ENCODE peak calls at places on chromosomes 3 and 15, in four cellular contexts. One of them, this sample, is unnamed.

GRCh38 chr3:177300039-177300833 is 103.0 kb upstream of the TBL1XR1 start:
- DNase-seq in left lung: peak
- DNase-seq in GM03348: peak
- DNase-seq in HepG2: peak
- DNase-seq in this sample: peak

GRCh38 chr15:84822774-84823579 is 5.8 kb downstream of the ALPK3 start:
- DNase-seq in left lung: no peak
- DNase-seq in GM03348: no peak
- DNase-seq in HepG2: no peak
- DNase-seq in this sample: no peak

GRCh38 chr3:194284351-194284750 is 66.8 kb downstream of the CPN2 start:
- DNase-seq in left lung: no peak
- DNase-seq in GM03348: no peak
- DNase-seq in HepG2: no peak
- DNase-seq in this sample: no peak

GRCh38 chr3:122025296-122025695 is 3.2 kb upstream of the ILDR1 start:
- DNase-seq in left lung: no peak
- DNase-seq in GM03348: no peak
- DNase-seq in HepG2: no peak
- DNase-seq in this sample: no peak

GRCh38 chr15:90716317-90716975 is 700 bp upstream of the BLM start:
- DNase-seq in left lung: no peak
- DNase-seq in GM03348: no peak
- DNase-seq in HepG2: no peak
- DNase-seq in this sample: no peak

GRCh38 chr3:127647171-127647884 is 18.3 kb downstream of the PODXL2 start:
- DNase-seq in left lung: no peak
- DNase-seq in GM03348: no peak
- DNase-seq in HepG2: no peak
- DNase-seq in this sample: no peak

GRCh38 chr3:100602506-100603444 is 6.6 kb upstream of the ADGRG7 start:
- DNase-seq in left lung: no peak
- DNase-seq in GM03348: no peak
- DNase-seq in HepG2: peak
- DNase-seq in this sample: peak

GRCh38 chr3:145983101-145983500 is 177.9 kb downstream of the PLOD2 start:
- DNase-seq in left lung: no peak
- DNase-seq in GM03348: no peak
- DNase-seq in HepG2: no peak
- DNase-seq in this sample: no peak

GRCh38 chr15:95712785-95713184 is 617.7 kb upstream of the NR2F2 start:
- DNase-seq in left lung: no peak
- DNase-seq in GM03348: no peak
- DNase-seq in HepG2: no peak
- DNase-seq in this sample: no peak

GRCh38 chr3:106342386-106342785 is 473.6 kb upstream of the CBLB start:
- DNase-seq in left lung: no peak
- DNase-seq in GM03348: no peak
- DNase-seq in HepG2: no peak
- DNase-seq in this sample: no peak

GRCh38 chr3:156187146-156187769 is 66.9 kb downstream of the KCNAB1 start:
- DNase-seq in left lung: no peak
- DNase-seq in GM03348: peak
- DNase-seq in HepG2: no peak
- DNase-seq in this sample: no peak

GRCh38 chr3:109265300-109265699 is 51.0 kb downstream of the DPPA2 start:
- DNase-seq in left lung: no peak
- DNase-seq in GM03348: no peak
- DNase-seq in HepG2: no peak
- DNase-seq in this sample: no peak

GRCh38 chr3:31444220-31445142 is 88.2 kb upstream of the STT3B start:
- DNase-seq in left lung: no peak
- DNase-seq in GM03348: no peak
- DNase-seq in HepG2: no peak
- DNase-seq in this sample: no peak

GRCh38 chr3:49706456-49707112 is 12.9 kb downstream of the AMIGO3 start:
- DNase-seq in left lung: no peak
- DNase-seq in GM03348: no peak
- DNase-seq in HepG2: no peak
- DNase-seq in this sample: no peak

GRCh38 chr3:103440539-103441113 is 1005.8 kb downstream of the ZPLD1 start:
- DNase-seq in left lung: no peak
- DNase-seq in GM03348: no peak
- DNase-seq in HepG2: no peak
- DNase-seq in this sample: peak

GRCh38 chr3:9347887-9348286 is 15.0 kb upstream of the THUMPD3 start:
- DNase-seq in left lung: no peak
- DNase-seq in GM03348: peak
- DNase-seq in HepG2: no peak
- DNase-seq in this sample: no peak

GRCh38 chr3:191170097-191170496 is 28.9 kb upstream of the OSTN start:
- DNase-seq in left lung: no peak
- DNase-seq in GM03348: no peak
- DNase-seq in HepG2: no peak
- DNase-seq in this sample: no peak

GRCh38 chr3:59046839-59047238 is 3.0 kb downstream of the CFAP20DC start:
- DNase-seq in left lung: no peak
- DNase-seq in GM03348: no peak
- DNase-seq in HepG2: no peak
- DNase-seq in this sample: no peak

GRCh38 chr15:72925661-72926060 is 126.6 kb upstream of the NEO1 start:
- DNase-seq in left lung: no peak
- DNase-seq in GM03348: no peak
- DNase-seq in HepG2: no peak
- DNase-seq in this sample: no peak

GRCh38 chr3:139439278-139439677 is 37.0 kb downstream of the RBP2 start:
- DNase-seq in left lung: no peak
- DNase-seq in GM03348: no peak
- DNase-seq in HepG2: no peak
- DNase-seq in this sample: no peak

GRCh38 chr15:25947336-25948080 is 84.4 kb upstream of the ATP10A start:
- DNase-seq in left lung: no peak
- DNase-seq in GM03348: no peak
- DNase-seq in HepG2: no peak
- DNase-seq in this sample: peak

GRCh38 chr3:14434541-14435151 is 32.2 kb downstream of the SLC6A6 start:
- DNase-seq in left lung: peak
- DNase-seq in GM03348: no peak
- DNase-seq in HepG2: no peak
- DNase-seq in this sample: no peak

GRCh38 chr3:48466386-48467109 is 20.0 kb downstream of the ATRIP start:
- DNase-seq in left lung: peak
- DNase-seq in GM03348: no peak
- DNase-seq in HepG2: no peak
- DNase-seq in this sample: peak

GRCh38 chr3:171417813-171418212 is 42.4 kb downstream of the TNIK start:
- DNase-seq in left lung: no peak
- DNase-seq in GM03348: peak
- DNase-seq in HepG2: peak
- DNase-seq in this sample: peak

GRCh38 chr15:86879250-86880229 is 799.9 kb downstream of the AGBL1 start:
- DNase-seq in left lung: no peak
- DNase-seq in GM03348: no peak
- DNase-seq in HepG2: no peak
- DNase-seq in this sample: no peak

GRCh38 chr3:8052599-8053185 is 448.9 kb upstream of the LMCD1 start:
- DNase-seq in left lung: no peak
- DNase-seq in GM03348: no peak
- DNase-seq in HepG2: no peak
- DNase-seq in this sample: no peak

GRCh38 chr3:112628038-112628437 is 12.9 kb downstream of the CCDC80 start:
- DNase-seq in left lung: no peak
- DNase-seq in GM03348: no peak
- DNase-seq in HepG2: no peak
- DNase-seq in this sample: no peak

GRCh38 chr3:61562810-61563613 is 1.6 kb downstream of the PTPRG start:
- DNase-seq in left lung: no peak
- DNase-seq in GM03348: peak
- DNase-seq in HepG2: peak
- DNase-seq in this sample: no peak

GRCh38 chr3:88031543-88032148 is 27.2 kb downstream of the CGGBP1 start:
- DNase-seq in left lung: no peak
- DNase-seq in GM03348: peak
- DNase-seq in HepG2: no peak
- DNase-seq in this sample: no peak

GRCh38 chr3:158095302-158095997 is 10.8 kb downstream of the SHOX2 start:
- DNase-seq in left lung: no peak
- DNase-seq in GM03348: no peak
- DNase-seq in HepG2: no peak
- DNase-seq in this sample: no peak

GRCh38 chr15:67090297-67091072 is 25.1 kb downstream of the SMAD3 start:
- DNase-seq in left lung: no peak
- DNase-seq in GM03348: no peak
- DNase-seq in HepG2: no peak
- DNase-seq in this sample: no peak

GRCh38 chr15:50675524-50676144 is 11.0 kb downstream of the TRPM7 start:
- DNase-seq in left lung: no peak
- DNase-seq in GM03348: peak
- DNase-seq in HepG2: no peak
- DNase-seq in this sample: peak

GRCh38 chr3:181252626-181253025 is 263.1 kb upstream of the DNAJC19 start:
- DNase-seq in left lung: no peak
- DNase-seq in GM03348: no peak
- DNase-seq in HepG2: no peak
- DNase-seq in this sample: no peak

GRCh38 chr15:90266485-90266884 is 1.0 kb downstream of the NGRN start:
- DNase-seq in left lung: no peak
- DNase-seq in GM03348: no peak
- DNase-seq in HepG2: no peak
- DNase-seq in this sample: no peak